ENCODE peak calls at places on chromosomes 6 and 20, in six cellular contexts. O is cardiac muscle cell; F is astrocyte of the cerebellum; S is lower lobe of right lung; B is CD8-positive, alpha-beta memory T cell; Z is GM06990. Q is an unnamed sample.

GRCh38 chr6:44931385-44931784 is 396.7 kb upstream of the RUNX2 start:
- DNase-seq in O (no peak), F (no peak), S (no peak), B (no peak), Z (no peak), Q (no peak)

GRCh38 chr20:19992996-19993908 is 23.9 kb upstream of the NAA20 start:
- DNase-seq in O (no peak), F (peak; percentile 73), S (no peak), B (no peak), Z (no peak), Q (peak; percentile 96)

GRCh38 chr20:51696304-51697118 is 71.7 kb downstream of the ATP9A start:
- DNase-seq in O (peak; percentile 37), F (no peak), S (no peak), B (no peak), Z (no peak), Q (no peak)

GRCh38 chr20:20452254-20452676 is 84.4 kb downstream of the INSM1 start:
- DNase-seq in O (peak; percentile 60), F (peak; percentile 36), S (peak; percentile 65), B (peak; percentile 3), Z (peak; percentile 85), Q (no peak)

GRCh38 chr20:50464026-50464724 is 46.0 kb upstream of the PTPN1 start:
- DNase-seq in O (peak; percentile 61), F (no peak), S (peak; percentile 75), B (peak; percentile 57), Z (peak; percentile 50), Q (no peak)

GRCh38 chr6:8743146-8743745 is 307.9 kb upstream of the SLC35B3 start:
- DNase-seq in O (no peak), F (no peak), S (no peak), B (no peak), Z (no peak), Q (no peak)

GRCh38 chr6:29834564-29835436 is 7.2 kb downstream of the HLA-G start:
- DNase-seq in O (peak; percentile 36), F (no peak), S (no peak), B (peak; percentile 49), Z (peak; percentile 13), Q (no peak)

GRCh38 chr6:166760288-166760687 is 133.2 kb upstream of the RPS6KA2 start:
- DNase-seq in O (no peak), F (no peak), S (no peak), B (peak; percentile 39), Z (no peak), Q (no peak)

GRCh38 chr6:31175961-31176360 is 5.5 kb upstream of the POU5F1 start:
- DNase-seq in O (no peak), F (no peak), S (no peak), B (no peak), Z (no peak), Q (no peak)

GRCh38 chr6:53727748-53728147 is 62.2 kb upstream of the KLHL31 start:
- DNase-seq in O (no peak), F (no peak), S (no peak), B (no peak), Z (no peak), Q (no peak)

GRCh38 chr6:135128268-135128914 is 52.7 kb upstream of the MYB start:
- DNase-seq in O (no peak), F (no peak), S (no peak), B (peak; percentile 59), Z (peak; percentile 55), Q (no peak)

GRCh38 chr6:170003027-170003426 is 251.6 kb downstream of the ERMARD start:
- DNase-seq in O (no peak), F (no peak), S (no peak), B (no peak), Z (no peak), Q (no peak)

GRCh38 chr6:34248198-34248726 is 544 bp downstream of the SMIM29 start:
- DNase-seq in O (no peak), F (no peak), S (peak; percentile 83), B (no peak), Z (peak; percentile 70), Q (no peak)

GRCh38 chr6:169961772-169962561 is 210.5 kb downstream of the ERMARD start:
- DNase-seq in O (peak; percentile 60), F (no peak), S (peak; percentile 44), B (peak; percentile 42), Z (no peak), Q (no peak)

GRCh38 chr20:30485331-30486102 is 771.9 kb upstream of the DEFB115 start:
- DNase-seq in O (no peak), F (no peak), S (no peak), B (no peak), Z (no peak), Q (peak; percentile 80)

GRCh38 chr6:13239530-13240455 is 88.5 kb downstream of the TBC1D7 start:
- DNase-seq in O (no peak), F (no peak), S (no peak), B (no peak), Z (no peak), Q (no peak)

GRCh38 chr20:47551841-47552240 is 50.2 kb downstream of the NCOA3 start:
- DNase-seq in O (peak; percentile 29), F (no peak), S (no peak), B (no peak), Z (no peak), Q (no peak)

GRCh38 chr6:108896111-108896661 is 48.0 kb downstream of the ARMC2 start:
- DNase-seq in O (no peak), F (peak; percentile 91), S (no peak), B (no peak), Z (peak; percentile 19), Q (no peak)
- H3K4me3 ChIP-seq in O (no peak overlapping the region), F (no peak overlapping the region), S (no peak overlapping the region), B (peak overlapping the region; percentile 20), Z (no peak overlapping the region), Q (no peak overlapping the region)

GRCh38 chr20:44959082-44959895 is 908 bp downstream of the TOMM34 start:
- DNase-seq in O (peak; percentile 30), F (peak; percentile 23), S (no peak), B (peak; percentile 45), Z (no peak), Q (no peak)

GRCh38 chr20:44959896-44960852 is at the start of gene TOMM34:
- DNase-seq in O (peak; percentile 98), F (peak; percentile 70), S (peak; percentile 98), B (peak; percentile 92), Z (peak; percentile 93), Q (peak; percentile 100)

GRCh38 chr20:44961024-44961866 is 1.0 kb upstream of the TOMM34 start:
- DNase-seq in O (no peak), F (no peak), S (no peak), B (no peak), Z (no peak), Q (no peak)

GRCh38 chr20:44956410-44956809 is 3.8 kb downstream of the TOMM34 start:
- DNase-seq in O (no peak), F (no peak), S (no peak), B (no peak), Z (no peak), Q (no peak)

DNA sequence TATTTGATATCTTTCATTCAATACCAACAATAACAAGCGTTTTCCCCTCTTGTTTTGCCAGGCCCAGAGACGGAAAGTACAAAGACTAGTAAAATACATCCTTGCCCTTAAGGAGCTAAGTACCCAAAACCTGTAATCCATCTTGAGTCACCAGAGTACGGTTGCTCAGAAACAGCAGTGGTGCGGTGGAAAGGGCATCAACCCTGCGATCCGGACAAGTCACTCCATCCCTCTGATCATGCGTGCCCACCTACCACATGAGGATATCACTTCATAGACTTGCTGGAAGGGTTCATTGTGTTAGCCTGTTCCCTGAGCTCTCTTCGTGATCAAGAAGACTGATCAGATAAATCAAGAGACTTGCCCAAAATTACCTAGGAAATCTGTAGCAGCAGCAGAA is 1.9 kb downstream of the TOMM34 start:
- DNase-seq in O (no peak), F (no peak), S (no peak), B (no peak), Z (no peak), Q (no peak)
- H3K4me3 ChIP-seq in O (no peak overlapping the region), F (no peak overlapping the region), S (no peak overlapping the region), B (no peak overlapping the region), Z (no peak overlapping the region), Q (no peak overlapping the region)

GRCh38 chr20:2236266-2236665 is 59.5 kb upstream of the TGM3 start:
- DNase-seq in O (peak; percentile 37), F (no peak), S (no peak), B (no peak), Z (no peak), Q (no peak)
- H3K4me3 ChIP-seq in O (no peak overlapping the region), F (no peak overlapping the region), S (no peak overlapping the region), B (no peak overlapping the region), Z (no peak overlapping the region), Q (no peak overlapping the region)

GRCh38 chr6:150598858-150599198 is 857 bp upstream of the PLEKHG1 start:
- DNase-seq in O (no peak), F (no peak), S (no peak), B (no peak), Z (no peak), Q (no peak)

GRCh38 chr6:150599199-150600002 is at the start of gene PLEKHG1:
- DNase-seq in O (peak; percentile 81), F (no peak), S (peak; percentile 85), B (peak; percentile 27), Z (peak; percentile 75), Q (no peak)

GRCh38 chr6:150600302-150601017 is 775 bp downstream of the PLEKHG1 start:
- DNase-seq in O (peak; percentile 86), F (peak; percentile 79), S (peak; percentile 78), B (peak; percentile 30), Z (peak; percentile 70), Q (peak; percentile 73)

GRCh38 chr6:150598401-150598800 is 1.3 kb upstream of the PLEKHG1 start:
- DNase-seq in O (no peak), F (no peak), S (no peak), B (no peak), Z (no peak), Q (no peak)

DNA sequence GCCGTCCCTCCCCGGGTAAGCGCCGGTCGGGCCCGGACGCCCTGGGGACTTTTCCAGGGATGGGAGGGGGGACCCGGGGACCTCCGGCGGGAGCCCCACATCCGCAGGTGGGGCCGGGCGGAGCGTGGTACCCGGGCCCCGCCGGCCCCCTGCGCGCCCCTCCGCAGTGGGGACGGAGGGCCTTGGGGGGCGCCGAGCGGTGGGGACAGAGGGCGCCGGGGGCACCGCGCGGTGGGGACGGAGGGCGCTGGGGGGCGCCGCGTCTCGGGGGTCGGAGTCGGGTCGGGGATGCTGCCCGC is 267 bp downstream of the PLEKHG1 start:
- DNase-seq in O (no peak), F (no peak), S (no peak), B (no peak), Z (no peak), Q (no peak)
- H3K4me3 ChIP-seq in O (peak overlapping the region; percentile 57), F (peak overlapping the region; percentile 74), S (peak overlapping the region; percentile 71), B (no peak overlapping the region), Z (peak overlapping the region; percentile 59), Q (peak overlapping the region; percentile 44)

GRCh38 chr6:99604161-99605073 is 2.2 kb upstream of the PRDM13 start:
- DNase-seq in O (no peak), F (no peak), S (peak; percentile 49), B (no peak), Z (no peak), Q (no peak)

GRCh38 chr6:99606670-99607415 is at the start of gene PRDM13:
- DNase-seq in O (no peak), F (no peak), S (no peak), B (no peak), Z (no peak), Q (no peak)

GRCh38 chr6:99605074-99605726 is 1.4 kb upstream of the PRDM13 start:
- DNase-seq in O (no peak), F (no peak), S (no peak), B (no peak), Z (no peak), Q (no peak)

GRCh38 chr6:99607416-99608036 is 893 bp downstream of the PRDM13 start:
- DNase-seq in O (no peak), F (no peak), S (no peak), B (no peak), Z (no peak), Q (no peak)

GRCh38 chr6:99605911-99606669 is 543 bp upstream of the PRDM13 start:
- DNase-seq in O (no peak), F (no peak), S (no peak), B (no peak), Z (no peak), Q (no peak)
- H3K4me3 ChIP-seq in O (no peak overlapping the region), F (no peak overlapping the region), S (no peak overlapping the region), B (no peak overlapping the region), Z (no peak overlapping the region), Q (no peak overlapping the region)

Q was measured in RWPE2.